ENCODE peak calls at places on chromosome 3, in ten cellular contexts. B is NCI-H510A, Q is NCI-H1694 treated with DMSO at 0.1 percent for 48 hours, O is NB4, J is breast epithelium, Z is ACHN, U is psoas muscle, T is Peyer's patch, L is HS-5, F is SK-N-DZ. Y is an unnamed sample.

GRCh38 chr3:9778518-9779129 is 8.9 kb upstream of the CAMK1 start:
- DNase-seq in B (no peak), Q (no peak), O (no peak), J (no peak), Z (no peak), U (no peak), T (no peak), L (no peak), F (no peak), Y (no peak)

GRCh38 chr3:69855436-69856162 is 116.3 kb downstream of the MITF start:
- DNase-seq in B (no peak), Q (no peak), O (peak), J (no peak), Z (peak), U (no peak), T (no peak), L (no peak), F (no peak), Y (no peak)

GRCh38 chr3:47780727-47781325 is 867 bp downstream of the SMARCC1 start:
- DNase-seq in B (no peak), Q (no peak), O (no peak), J (no peak), Z (peak), U (no peak), T (no peak), L (peak), F (peak), Y (peak)

GRCh38 chr3:143658869-143659268 is 189.4 kb downstream of the SLC9A9 start:
- DNase-seq in B (no peak), Q (no peak), O (no peak), J (no peak), Z (no peak), U (no peak), T (no peak), L (no peak), F (no peak), Y (no peak)

GRCh38 chr3:100184960-100185566 is 70.8 kb upstream of the FILIP1L start:
- DNase-seq in B (no peak), Q (no peak), O (no peak), J (no peak), Z (no peak), U (no peak), T (no peak), L (no peak), F (no peak), Y (no peak)

GRCh38 chr3:72818915-72819314 is 29.3 kb downstream of the SHQ1 start:
- DNase-seq in B (no peak), Q (no peak), O (no peak), J (no peak), Z (no peak), U (no peak), T (no peak), L (peak), F (no peak), Y (peak)

GRCh38 chr3:189277711-189278110 is 105.9 kb downstream of the TPRG1 start:
- DNase-seq in B (no peak), Q (no peak), O (peak), J (no peak), Z (no peak), U (no peak), T (no peak), L (no peak), F (no peak), Y (no peak)

GRCh38 chr3:127637546-127637945 is 8.6 kb downstream of the PODXL2 start:
- DNase-seq in B (no peak), Q (no peak), O (peak), J (no peak), Z (no peak), U (no peak), T (no peak), L (no peak), F (no peak), Y (no peak)

GRCh38 chr3:58434990-58435389 is 1.4 kb upstream of the PDHB start:
- DNase-seq in B (no peak), Q (no peak), O (no peak), J (no peak), Z (peak), U (no peak), T (no peak), L (peak), F (no peak), Y (no peak)

GRCh38 chr3:25156526-25157075 is 271.5 kb upstream of the RARB start:
- DNase-seq in B (no peak), Q (no peak), O (no peak), J (no peak), Z (peak), U (no peak), T (no peak), L (peak), F (no peak), Y (peak)

GRCh38 chr3:31946484-31947081 is 34.5 kb downstream of the OSBPL10 start:
- DNase-seq in B (no peak), Q (no peak), O (no peak), J (no peak), Z (no peak), U (no peak), T (no peak), L (no peak), F (no peak), Y (no peak)

GRCh38 chr3:110178965-110179364 is 841.6 kb upstream of the DPPA4 start:
- DNase-seq in B (no peak), Q (no peak), O (no peak), J (no peak), Z (no peak), U (no peak), T (no peak), L (no peak), F (no peak), Y (no peak)

GRCh38 chr3:37545479-37545878 is 316.2 kb upstream of the CTDSPL start:
- DNase-seq in B (no peak), Q (no peak), O (no peak), J (no peak), Z (no peak), U (no peak), T (no peak), L (no peak), F (no peak), Y (no peak)

GRCh38 chr3:72329354-72329753 is 518.9 kb downstream of the SHQ1 start:
- DNase-seq in B (peak), Q (no peak), O (no peak), J (no peak), Z (no peak), U (no peak), T (no peak), L (no peak), F (peak), Y (no peak)

GRCh38 chr3:13420051-13420816 is at the start of gene NUP210:
- DNase-seq in B (peak), Q (no peak), O (peak), J (no peak), Z (peak), U (peak), T (peak), L (no peak), F (peak), Y (no peak)